ENCODE peak calls at places on chromosomes 11 and 22, in seven cellular contexts. H is CD8-positive, alpha-beta memory T cell; B is MCF 10A; Y is activated naive CD8-positive, alpha-beta T cell treated with anti-CD3 and anti-CD28 coated beads, Interleukin-2, amount 50 U/mL, for 24 hours; L is testis; G is Peyer's patch; C is RWPE1. D is an unnamed sample.

GRCh38 chr11:59429924-59430516 is 3.8 kb upstream of the OR5A2 start:
- DNase-seq in Y (peak), L (peak), C (peak), B (peak), H (peak), G (no peak), D (peak)

GRCh38 chr11:124861670-124862069 is 3.6 kb upstream of the ROBO3 start:
- DNase-seq in Y (no peak), G (peak), L (no peak), H (no peak), C (no peak), B (no peak), D (no peak)

GRCh38 chr11:96168623-96169022 is 174.4 kb downstream of the MAML2 start:
- DNase-seq in C (peak), H (no peak), L (peak), G (no peak), B (peak), Y (no peak), D (no peak)

GRCh38 chr22:42134033-42135020 is 3.7 kb upstream of the CYP2D6 start:
- DNase-seq in B (no peak), G (no peak), H (no peak), Y (no peak), C (no peak), L (no peak), D (no peak)

GRCh38 chr22:44740307-44740706 is 12.1 kb upstream of the ARHGAP8 start:
- DNase-seq in G (no peak), B (no peak), H (no peak), L (no peak), Y (no peak), C (no peak), D (no peak)

GRCh38 chr22:28950567-28951411 is 67.4 kb downstream of the ZNRF3 start:
- DNase-seq in G (no peak), B (no peak), L (no peak), Y (no peak), C (no peak), H (no peak), D (no peak)

GRCh38 chr11:96154802-96155520 is 188.0 kb downstream of the MAML2 start:
- DNase-seq in L (peak), H (no peak), C (no peak), B (peak), Y (no peak), G (no peak), D (no peak)

GRCh38 chr11:7186190-7186589 is 65.5 kb upstream of the SYT9 start:
- DNase-seq in C (no peak), G (no peak), L (no peak), H (no peak), Y (no peak), B (no peak), D (no peak)

GRCh38 chr22:50282361-50283144 is 12.4 kb upstream of the MAPK11 start:
- DNase-seq in Y (no peak), C (peak), H (no peak), B (peak), G (peak), L (no peak), D (no peak)

GRCh38 chr11:57903011-57903410 is 120.7 kb upstream of the OR9Q1 start:
- DNase-seq in B (no peak), H (no peak), L (no peak), G (no peak), C (no peak), Y (no peak), D (no peak)